ENCODE peak calls at places on chromosomes 13 and 19, in seven cellular contexts. One of them, this sample, is unnamed.
A peak's percentile ranks its signal among the peaks of the same experiment; 100 is the strongest.

GRCh38 chr19:52114691-52115090 is 19.1 kb upstream of the ZNF841 start:
- DNase-seq in SK-N-SH: no peak
- DNase-seq in esophagus muscularis mucosa: no peak
- DNase-seq in A549: no peak
- DNase-seq in ovary: no peak
- DNase-seq in transverse colon: no peak
- DNase-seq in tibial nerve: no peak
- DNase-seq in this sample: no peak

GRCh38 chr13:54611400-54611799 is 1582.8 kb downstream of the OLFM4 start:
- DNase-seq in SK-N-SH: no peak
- DNase-seq in tibial nerve: no peak
- DNase-seq in transverse colon: no peak
- DNase-seq in esophagus muscularis mucosa: no peak
- DNase-seq in A549: no peak
- DNase-seq in ovary: no peak
- DNase-seq in this sample: no peak

GRCh38 chr13:80430561-80430960 is 89.6 kb upstream of the SPRY2 start:
- DNase-seq in esophagus muscularis mucosa: no peak
- DNase-seq in A549: no peak
- DNase-seq in SK-N-SH: no peak
- DNase-seq in tibial nerve: no peak
- DNase-seq in ovary: no peak
- DNase-seq in transverse colon: no peak
- DNase-seq in this sample: no peak

GRCh38 chr19:46390866-46391265 is 22.5 kb downstream of the CCDC8 start:
- DNase-seq in transverse colon: no peak
- DNase-seq in tibial nerve: no peak
- DNase-seq in A549: no peak
- DNase-seq in ovary: no peak
- DNase-seq in SK-N-SH: no peak
- DNase-seq in esophagus muscularis mucosa: no peak
- DNase-seq in this sample: no peak

GRCh38 chr13:110239280-110240120 is 67.5 kb downstream of the COL4A1 start:
- DNase-seq in esophagus muscularis mucosa: peak; percentile 53
- DNase-seq in transverse colon: no peak
- DNase-seq in A549: no peak
- DNase-seq in SK-N-SH: no peak
- DNase-seq in tibial nerve: no peak
- DNase-seq in ovary: no peak
- DNase-seq in this sample: no peak

GRCh38 chr19:14440049-14440448 is 6.9 kb downstream of the PKN1 start:
- DNase-seq in A549: no peak
- DNase-seq in ovary: no peak
- DNase-seq in SK-N-SH: no peak
- DNase-seq in esophagus muscularis mucosa: peak; percentile 94
- DNase-seq in tibial nerve: peak; percentile 55
- DNase-seq in transverse colon: peak; percentile 79
- DNase-seq in this sample: peak; percentile 72

GRCh38 chr19:41302624-41303351 is 7.2 kb upstream of the CCDC97 start:
- DNase-seq in tibial nerve: no peak
- DNase-seq in esophagus muscularis mucosa: no peak
- DNase-seq in ovary: no peak
- DNase-seq in transverse colon: peak; percentile 66
- DNase-seq in A549: no peak
- DNase-seq in SK-N-SH: no peak
- DNase-seq in this sample: no peak

GRCh38 chr19:49896863-49897621 is at the start of gene IL4I1:
- DNase-seq in A549: no peak
- DNase-seq in SK-N-SH: no peak
- DNase-seq in esophagus muscularis mucosa: no peak
- DNase-seq in ovary: no peak
- DNase-seq in tibial nerve: peak; percentile 36
- DNase-seq in transverse colon: peak; percentile 45
- DNase-seq in this sample: no peak

GRCh38 chr13:40137400-40137799 is 481.9 kb downstream of the COG6 start:
- DNase-seq in tibial nerve: no peak
- DNase-seq in transverse colon: no peak
- DNase-seq in SK-N-SH: no peak
- DNase-seq in ovary: no peak
- DNase-seq in esophagus muscularis mucosa: no peak
- DNase-seq in A549: no peak
- DNase-seq in this sample: no peak

GRCh38 chr13:51950722-51951121 is 60.5 kb downstream of the ATP7B start:
- DNase-seq in tibial nerve: no peak
- DNase-seq in esophagus muscularis mucosa: no peak
- DNase-seq in ovary: no peak
- DNase-seq in transverse colon: no peak
- DNase-seq in SK-N-SH: no peak
- DNase-seq in A549: no peak
- DNase-seq in this sample: no peak

GRCh38 chr19:51259348-51260245 is 8.7 kb downstream of the SIGLECL1 start:
- DNase-seq in A549: peak; percentile 43
- DNase-seq in esophagus muscularis mucosa: no peak
- DNase-seq in SK-N-SH: peak; percentile 48
- DNase-seq in tibial nerve: peak; percentile 26
- DNase-seq in transverse colon: no peak
- DNase-seq in ovary: no peak
- DNase-seq in this sample: no peak

GRCh38 chr19:35127871-35128270 is 7.0 kb downstream of the LGI4 start:
- DNase-seq in SK-N-SH: no peak
- DNase-seq in esophagus muscularis mucosa: no peak
- DNase-seq in A549: no peak
- DNase-seq in ovary: no peak
- DNase-seq in tibial nerve: no peak
- DNase-seq in transverse colon: no peak
- DNase-seq in this sample: no peak

GRCh38 chr13:32746474-32746873 is 160.2 kb downstream of the PDS5B start:
- DNase-seq in esophagus muscularis mucosa: no peak
- DNase-seq in SK-N-SH: no peak
- DNase-seq in transverse colon: no peak
- DNase-seq in ovary: no peak
- DNase-seq in tibial nerve: no peak
- DNase-seq in A549: no peak
- DNase-seq in this sample: no peak

GRCh38 chr13:73303858-73304257 is 245.1 kb downstream of the KLF5 start:
- DNase-seq in SK-N-SH: no peak
- DNase-seq in A549: no peak
- DNase-seq in ovary: no peak
- DNase-seq in esophagus muscularis mucosa: no peak
- DNase-seq in transverse colon: no peak
- DNase-seq in tibial nerve: no peak
- DNase-seq in this sample: no peak

GRCh38 chr19:30334841-30335240 is 37.3 kb upstream of the ZNF536 start:
- DNase-seq in tibial nerve: no peak
- DNase-seq in SK-N-SH: no peak
- DNase-seq in A549: no peak
- DNase-seq in esophagus muscularis mucosa: no peak
- DNase-seq in ovary: no peak
- DNase-seq in transverse colon: no peak
- DNase-seq in this sample: peak; percentile 8

GRCh38 chr13:34640179-34640929 is 301.7 kb upstream of the NBEA start:
- DNase-seq in ovary: no peak
- DNase-seq in A549: no peak
- DNase-seq in esophagus muscularis mucosa: peak; percentile 57
- DNase-seq in tibial nerve: no peak
- DNase-seq in transverse colon: no peak
- DNase-seq in SK-N-SH: no peak
- DNase-seq in this sample: no peak

GRCh38 chr13:34638897-34639296 is 303.2 kb upstream of the NBEA start:
- DNase-seq in A549: no peak
- DNase-seq in transverse colon: no peak
- DNase-seq in esophagus muscularis mucosa: peak; percentile 77
- DNase-seq in tibial nerve: no peak
- DNase-seq in SK-N-SH: no peak
- DNase-seq in ovary: no peak
- DNase-seq in this sample: no peak

DNA sequence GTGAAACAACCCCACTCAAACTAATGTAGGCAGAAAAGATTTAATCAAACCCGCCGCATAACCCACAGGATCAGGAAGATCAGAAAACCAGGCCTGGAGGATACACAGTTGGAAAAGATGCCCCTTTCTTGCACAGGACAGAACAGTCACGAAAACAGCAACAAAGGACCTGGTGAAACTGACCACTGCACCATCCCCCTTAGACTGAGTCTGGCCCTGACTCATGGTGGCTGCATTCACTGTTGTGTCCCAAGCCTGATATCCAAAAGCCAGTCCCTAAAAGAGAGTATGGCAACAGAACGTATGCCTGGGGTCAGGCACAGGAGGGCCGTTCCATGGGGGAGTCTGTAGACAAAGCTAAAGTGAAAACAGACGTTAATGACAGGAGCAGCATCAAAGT is 301.1 kb upstream of the NBEA start:
- DNase-seq in tibial nerve: no peak
- DNase-seq in esophagus muscularis mucosa: peak; percentile 79
- DNase-seq in A549: no peak
- DNase-seq in SK-N-SH: no peak
- DNase-seq in transverse colon: no peak
- DNase-seq in ovary: no peak
- DNase-seq in this sample: no peak
- TF ChIP-seq EP300 in tibial nerve: no peak
- TF ChIP-seq EP300 in esophagus muscularis mucosa: no peak
- TF ChIP-seq EP300 in A549: no peak
- TF ChIP-seq EP300 in SK-N-SH: no peak
- TF ChIP-seq EP300 in transverse colon: no peak
- TF ChIP-seq EP300 in ovary: no peak
- TF ChIP-seq EP300 in this sample: no peak

DNA sequence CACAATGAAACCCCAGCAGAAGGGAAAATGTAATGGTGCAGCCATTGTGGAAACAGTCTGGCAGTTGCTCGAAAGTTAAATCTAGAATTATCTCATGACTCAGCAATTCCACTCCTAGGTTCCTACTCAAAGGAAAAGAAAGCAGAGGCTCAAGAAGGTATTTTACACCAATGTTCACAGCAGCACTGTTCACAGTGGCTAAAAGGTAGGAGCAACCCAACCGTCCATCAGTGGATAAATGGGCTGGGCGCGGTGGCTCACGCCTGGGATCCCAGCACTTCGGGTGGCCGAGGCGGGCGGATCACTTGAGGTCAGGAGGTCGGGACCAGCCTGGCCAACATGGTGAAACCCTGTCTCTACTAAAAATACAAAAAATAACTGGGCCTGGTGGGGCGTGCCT is 25.9 kb downstream of the ZFR2 start:
- DNase-seq in tibial nerve: no peak
- DNase-seq in ovary: no peak
- DNase-seq in transverse colon: no peak
- DNase-seq in A549: no peak
- DNase-seq in esophagus muscularis mucosa: no peak
- DNase-seq in SK-N-SH: no peak
- DNase-seq in this sample: no peak
- TF ChIP-seq EP300 in tibial nerve: no peak
- TF ChIP-seq EP300 in ovary: no peak
- TF ChIP-seq EP300 in transverse colon: no peak
- TF ChIP-seq EP300 in A549: no peak
- TF ChIP-seq EP300 in esophagus muscularis mucosa: no peak
- TF ChIP-seq EP300 in SK-N-SH: no peak
- TF ChIP-seq EP300 in this sample: no peak

GRCh38 chr13:68375004-68375403 is 1144.9 kb upstream of the PCDH9 start:
- DNase-seq in ovary: no peak
- DNase-seq in SK-N-SH: no peak
- DNase-seq in tibial nerve: no peak
- DNase-seq in esophagus muscularis mucosa: no peak
- DNase-seq in transverse colon: no peak
- DNase-seq in A549: no peak
- DNase-seq in this sample: no peak

GRCh38 chr13:68378294-68378693 is 1148.2 kb upstream of the PCDH9 start:
- DNase-seq in SK-N-SH: no peak
- DNase-seq in tibial nerve: no peak
- DNase-seq in ovary: no peak
- DNase-seq in transverse colon: no peak
- DNase-seq in esophagus muscularis mucosa: no peak
- DNase-seq in A549: no peak
- DNase-seq in this sample: no peak

DNA sequence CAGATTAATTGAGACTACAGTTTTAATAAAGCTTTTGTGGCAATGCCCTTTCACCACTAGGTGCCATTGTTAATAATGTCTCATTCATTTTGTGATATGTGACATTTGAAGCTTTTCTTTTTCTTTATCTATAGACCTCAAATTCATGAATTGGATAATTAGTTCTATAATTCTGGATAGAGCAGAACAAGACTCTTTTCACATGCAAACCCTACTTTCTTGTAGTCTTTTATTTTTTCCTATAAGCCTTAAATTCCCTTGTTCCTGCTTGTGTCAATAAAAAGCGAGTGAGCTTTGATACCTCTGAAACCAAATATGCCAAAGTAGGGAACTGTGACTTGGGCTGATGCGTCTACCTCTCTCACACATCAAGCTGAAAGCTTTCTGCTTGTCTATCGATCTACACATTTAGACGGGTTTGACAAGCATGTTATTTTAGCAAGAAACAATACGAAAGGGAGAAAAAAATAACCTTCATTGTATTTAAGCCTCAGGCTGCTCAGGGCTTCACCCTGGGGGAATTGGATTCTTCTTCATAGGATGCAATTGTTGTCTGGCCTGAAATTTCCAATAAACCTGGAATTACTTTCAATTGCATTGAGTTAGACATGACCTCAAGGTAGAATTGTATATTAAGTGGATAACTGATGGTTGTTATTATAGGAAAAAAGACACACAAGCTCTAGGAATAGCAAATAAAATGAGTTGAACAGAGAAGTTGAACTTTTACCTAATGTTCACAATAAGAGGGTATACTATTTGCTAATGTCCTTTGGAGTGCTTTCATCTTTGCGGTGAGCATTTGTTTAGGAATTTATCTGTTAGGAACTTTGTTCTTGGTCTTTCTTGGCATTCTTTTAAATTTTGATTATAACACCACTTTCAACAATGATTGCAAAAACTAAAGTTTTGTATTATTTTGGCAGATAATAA is 1150.2 kb upstream of the PCDH9 start:
- DNase-seq in ovary: no peak
- DNase-seq in SK-N-SH: no peak
- DNase-seq in tibial nerve: no peak
- DNase-seq in A549: no peak
- DNase-seq in esophagus muscularis mucosa: no peak
- DNase-seq in transverse colon: no peak
- DNase-seq in this sample: no peak
- TF ChIP-seq EP300 in ovary: no peak
- TF ChIP-seq EP300 in SK-N-SH: no peak
- TF ChIP-seq EP300 in tibial nerve: no peak
- TF ChIP-seq EP300 in A549: no peak
- TF ChIP-seq EP300 in esophagus muscularis mucosa: no peak
- TF ChIP-seq EP300 in transverse colon: no peak
- TF ChIP-seq EP300 in this sample: no peak

GRCh38 chr19:1592023-1592754 is 476 bp downstream of the MBD3 start:
- DNase-seq in tibial nerve: peak; percentile 57
- DNase-seq in ovary: peak; percentile 82
- DNase-seq in A549: peak; percentile 75
- DNase-seq in transverse colon: peak; percentile 90
- DNase-seq in SK-N-SH: peak; percentile 96
- DNase-seq in esophagus muscularis mucosa: peak; percentile 93
- DNase-seq in this sample: peak; percentile 89
- TF ChIP-seq EP300 in tibial nerve: peak; percentile 58
- TF ChIP-seq EP300 in ovary: no peak
- TF ChIP-seq EP300 in A549: no peak
- TF ChIP-seq EP300 in transverse colon: no peak
- TF ChIP-seq EP300 in SK-N-SH: no peak
- TF ChIP-seq EP300 in esophagus muscularis mucosa: no peak
- TF ChIP-seq EP300 in this sample: no peak

This sample was measured in stomach.